ENCODE peak calls at places on chromosomes 11 and 22, in five cellular contexts. Q, D, A, H and P are unnamed samples.

GRCh38 chr11:12263141-12263693 is 114.2 kb upstream of the PARVA start:
- DNase-seq in H (no peak), A (no peak), D (no peak), Q (no peak), P (no peak)

GRCh38 chr11:130771708-130772107 is 144.6 kb downstream of the SNX19 start:
- DNase-seq in Q (no peak), H (no peak), D (no peak), A (peak; percentile 52), P (no peak)

GRCh38 chr11:46295312-46295995 is 18.0 kb downstream of the CREB3L1 start:
- DNase-seq in D (peak; percentile 73), A (no peak), H (peak; percentile 73), Q (peak; percentile 72), P (peak; percentile 86)

GRCh38 chr11:126115820-126116319 is 53.2 kb upstream of the CDON start:
- DNase-seq in H (no peak), Q (peak; percentile 87), A (peak; percentile 52), D (no peak), P (peak; percentile 17)

GRCh38 chr11:2548596-2548995 is 103.8 kb downstream of the KCNQ1 start:
- DNase-seq in Q (peak; percentile 6), A (no peak), H (no peak), D (no peak), P (no peak)

GRCh38 chr22:23177197-23177596 is 3.1 kb upstream of the BCR start:
- DNase-seq in H (no peak), D (no peak), Q (peak; percentile 44), A (no peak), P (no peak)

GRCh38 chr11:118918128-118918685 is 7.5 kb downstream of the BCL9L start:
- DNase-seq in A (peak; percentile 96), Q (peak; percentile 82), H (no peak), D (peak; percentile 54), P (no peak)

GRCh38 chr11:30346068-30346688 is 23.3 kb downstream of the ARL14EP start:
- DNase-seq in A (no peak), D (no peak), H (no peak), Q (no peak), P (no peak)

GRCh38 chr22:22376352-22376706 is 131.7 kb downstream of the VPREB1 start:
- DNase-seq in D (no peak), A (no peak), H (no peak), Q (no peak), P (no peak)

GRCh38 chr22:43376765-43377485 is 33.8 kb upstream of the SCUBE1 start:
- DNase-seq in D (peak; percentile 53), Q (peak; percentile 51), H (peak; percentile 11), A (no peak), P (no peak)

GRCh38 chr11:31757245-31757835 is 53.8 kb downstream of the PAX6 start:
- DNase-seq in A (no peak), Q (no peak), D (no peak), H (no peak), P (no peak)

GRCh38 chr11:113387605-113388211 is at the start of gene ANKK1:
- DNase-seq in Q (peak; percentile 31), A (no peak), D (no peak), H (no peak), P (no peak)

GRCh38 chr11:120304526-120304925 is 20.6 kb upstream of the TLCD5 start:
- DNase-seq in D (no peak), A (no peak), H (no peak), Q (no peak), P (no peak)

GRCh38 chr22:44357962-44358553 is 45.3 kb upstream of the SHISAL1 start:
- DNase-seq in A (no peak), Q (peak; percentile 13), D (no peak), H (no peak), P (no peak)

GRCh38 chr11:93537022-93537421 is 6.2 kb downstream of the SMCO4 start:
- DNase-seq in Q (peak; percentile 63), D (no peak), A (no peak), H (no peak), P (peak; percentile 50)

GRCh38 chr11:37770145-37770544 is 1172.1 kb upstream of the RAG2 start:
- DNase-seq in D (no peak), A (no peak), Q (no peak), H (no peak), P (no peak)

GRCh38 chr11:21278840-21279239 is 609.5 kb downstream of the NELL1 start:
- DNase-seq in A (no peak), D (no peak), Q (no peak), H (no peak), P (no peak)

GRCh38 chr11:9906043-9906791 is 242.3 kb downstream of the SWAP70 start:
- DNase-seq in Q (no peak), D (no peak), H (no peak), A (peak; percentile 98), P (no peak)

GRCh38 chr22:41862530-41863266 is 29.8 kb downstream of the SREBF2 start:
- DNase-seq in Q (no peak), H (peak; percentile 20), A (no peak), D (no peak), P (no peak)

GRCh38 chr22:44920183-44920582 is 89.6 kb downstream of the PHF21B start:
- DNase-seq in Q (no peak), D (no peak), H (no peak), A (no peak), P (no peak)

GRCh38 chr22:35697142-35697541 is 20.5 kb upstream of the APOL5 start:
- DNase-seq in H (peak; percentile 40), D (no peak), Q (no peak), A (no peak), P (no peak)

GRCh38 chr22:45083659-45084305 is 74.0 kb upstream of the PHF21B start:
- DNase-seq in A (peak; percentile 48), Q (no peak), H (no peak), D (no peak), P (peak; percentile 86)

GRCh38 chr11:68854273-68854958 is 12.7 kb upstream of the CPT1A start:
- DNase-seq in D (no peak), H (no peak), Q (no peak), A (no peak), P (no peak)

GRCh38 chr11:24267015-24267414 is 229.8 kb upstream of the LUZP2 start:
- DNase-seq in A (no peak), H (no peak), Q (no peak), D (no peak), P (no peak)

GRCh38 chr22:48896766-48897637 is 930.7 kb downstream of the BRD1 start:
- DNase-seq in A (no peak), D (no peak), H (no peak), Q (no peak), P (no peak)

GRCh38 chr11:60974726-60975125 is 3.2 kb downstream of the CD6 start:
- DNase-seq in H (no peak), Q (no peak), A (no peak), D (no peak), P (peak; percentile 61)

GRCh38 chr11:19442554-19442910 is 201.8 kb upstream of the E2F8 start:
- DNase-seq in A (no peak), D (no peak), Q (no peak), H (no peak), P (no peak)

GRCh38 chr11:88293931-88294330 is 43.6 kb downstream of the CTSC start:
- DNase-seq in A (peak; percentile 25), D (no peak), H (no peak), Q (no peak), P (no peak)

GRCh38 chr11:65260756-65261590 is 789 bp upstream of the POLA2 start:
- DNase-seq in A (no peak), Q (no peak), D (no peak), H (no peak), P (no peak)

GRCh38 chr22:46676881-46677280 is 56.7 kb downstream of the GRAMD4 start:
- DNase-seq in D (no peak), Q (no peak), A (no peak), H (no peak), P (no peak)

GRCh38 chr11:35747638-35748037 is 85.1 kb downstream of the TRIM44 start:
- DNase-seq in D (no peak), A (no peak), Q (peak; percentile 55), H (no peak), P (peak; percentile 19)

GRCh38 chr22:38298312-38299000 is 18.8 kb downstream of the CSNK1E start:
- DNase-seq in A (peak; percentile 82), D (peak; percentile 43), H (no peak), Q (no peak), P (no peak)

GRCh38 chr11:83272627-83273026 is 13.5 kb downstream of the CCDC90B start:
- DNase-seq in Q (no peak), D (no peak), A (no peak), H (no peak), P (no peak)

GRCh38 chr11:94775576-94776327 is 7.6 kb downstream of the AMOTL1 start:
- DNase-seq in Q (no peak), A (no peak), H (no peak), D (no peak), P (no peak)